ENCODE peak calls at places on chromosomes 3 and 15, in five cellular contexts. T is upper lobe of right lung, C is fibroblast of lung, M is SK-N-SH, I is left lung. U is an unnamed sample.
A peak's percentile ranks its signal among the peaks of the same experiment; 100 is the strongest.

GRCh38 chr15:87967951-87968350 is 288.6 kb downstream of the NTRK3 start:
- DNase-seq in T (no peak), C (no peak), M (no peak), I (no peak), U (no peak)

GRCh38 chr3:37864904-37865303 is 3.2 kb downstream of the CTDSPL start:
- DNase-seq in T (no peak), C (no peak), M (no peak), I (no peak), U (no peak)

GRCh38 chr3:128727996-128728395 is 2.0 kb downstream of the RAB7A start:
- DNase-seq in T (no peak), C (no peak), M (no peak), I (no peak), U (no peak)

GRCh38 chr3:74631341-74631740 is 16.9 kb upstream of the CNTN3 start:
- DNase-seq in T (no peak), C (no peak), M (no peak), I (no peak), U (no peak)

GRCh38 chr3:195224980-195225580 is 45.9 kb downstream of the XXYLT1 start:
- DNase-seq in T (peak; percentile 18), C (no peak), M (no peak), I (peak; percentile 8), U (peak; percentile 49)

GRCh38 chr15:64742385-64742784 is 33.0 kb downstream of the RBPMS2 start:
- DNase-seq in T (no peak), C (no peak), M (no peak), I (peak; percentile 68), U (no peak)

GRCh38 chr15:25464784-25465183 is 26.0 kb upstream of the UBE3A start:
- DNase-seq in T (no peak), C (no peak), M (no peak), I (no peak), U (no peak)

GRCh38 chr3:127020543-127020942 is 37.6 kb downstream of the PLXNA1 start:
- DNase-seq in T (no peak), C (no peak), M (no peak), I (no peak), U (no peak)

GRCh38 chr3:71817262-71817661 is 32.3 kb upstream of the PROK2 start:
- DNase-seq in T (no peak), C (no peak), M (no peak), I (no peak), U (no peak)

GRCh38 chr15:99305761-99306505 is 54.7 kb downstream of the LRRC28 start:
- DNase-seq in T (no peak), C (peak; percentile 92), M (no peak), I (no peak), U (peak; percentile 83)

GRCh38 chr3:194129581-194130133 is 6.3 kb upstream of the HES1 start:
- DNase-seq in T (no peak), C (no peak), M (no peak), I (peak; percentile 58), U (no peak)

GRCh38 chr3:177764377-177764912 is 567.2 kb upstream of the TBL1XR1 start:
- DNase-seq in T (no peak), C (peak; percentile 60), M (no peak), I (no peak), U (no peak)

GRCh38 chr3:167978486-167978885 is 117.2 kb downstream of the GOLIM4 start:
- DNase-seq in T (no peak), C (no peak), M (no peak), I (no peak), U (no peak)

GRCh38 chr3:9172851-9173320 is 76.6 kb downstream of the SRGAP3 start:
- DNase-seq in T (no peak), C (no peak), M (peak; percentile 68), I (no peak), U (no peak)

GRCh38 chr3:60277376-60277800 is 973.9 kb downstream of the FHIT start:
- DNase-seq in T (no peak), C (no peak), M (no peak), I (no peak), U (no peak)

GRCh38 chr3:71063768-71064287 is 519.7 kb downstream of the FOXP1 start:
- DNase-seq in T (no peak), C (peak; percentile 55), M (peak; percentile 53), I (peak; percentile 48), U (no peak)

GRCh38 chr3:45414823-45415222 is 26.4 kb downstream of the LARS2 start:
- DNase-seq in T (no peak), C (no peak), M (no peak), I (no peak), U (no peak)

GRCh38 chr3:61438253-61439115 is 122.9 kb upstream of the PTPRG start:
- DNase-seq in T (no peak), C (no peak), M (no peak), I (no peak), U (no peak)

GRCh38 chr3:150238995-150239612 is 169.0 kb upstream of the TSC22D2 start:
- DNase-seq in T (no peak), C (no peak), M (no peak), I (no peak), U (no peak)

GRCh38 chr3:77055841-77056341 is 16.0 kb downstream of the ROBO2 start:
- DNase-seq in T (no peak), C (no peak), M (no peak), I (no peak), U (no peak)

GRCh38 chr15:101250331-101250730 is 1.5 kb downstream of the CHSY1 start:
- DNase-seq in T (no peak), C (peak; percentile 81), M (no peak), I (no peak), U (no peak)

GRCh38 chr15:101254157-101255065 is 2.6 kb upstream of the CHSY1 start:
- DNase-seq in T (no peak), C (no peak), M (no peak), I (no peak), U (no peak)

GRCh38 chr15:101252836-101253235 is 988 bp upstream of the CHSY1 start:
- DNase-seq in T (no peak), C (no peak), M (no peak), I (no peak), U (no peak)

GRCh38 chr15:101250931-101251829 is 668 bp downstream of the CHSY1 start:
- DNase-seq in T (no peak), C (no peak), M (peak; percentile 68), I (peak; percentile 87), U (no peak)

GRCh38 chr15:101251830-101252820 is at the start of gene CHSY1:
- DNase-seq in T (peak; percentile 97), C (peak; percentile 95), M (peak; percentile 94), I (peak; percentile 96), U (peak; percentile 95)
- TF ChIP-seq CTCF in T (peak; percentile 19), C (no peak), M (peak; percentile 18), I (no peak), U (no peak)

DNA sequence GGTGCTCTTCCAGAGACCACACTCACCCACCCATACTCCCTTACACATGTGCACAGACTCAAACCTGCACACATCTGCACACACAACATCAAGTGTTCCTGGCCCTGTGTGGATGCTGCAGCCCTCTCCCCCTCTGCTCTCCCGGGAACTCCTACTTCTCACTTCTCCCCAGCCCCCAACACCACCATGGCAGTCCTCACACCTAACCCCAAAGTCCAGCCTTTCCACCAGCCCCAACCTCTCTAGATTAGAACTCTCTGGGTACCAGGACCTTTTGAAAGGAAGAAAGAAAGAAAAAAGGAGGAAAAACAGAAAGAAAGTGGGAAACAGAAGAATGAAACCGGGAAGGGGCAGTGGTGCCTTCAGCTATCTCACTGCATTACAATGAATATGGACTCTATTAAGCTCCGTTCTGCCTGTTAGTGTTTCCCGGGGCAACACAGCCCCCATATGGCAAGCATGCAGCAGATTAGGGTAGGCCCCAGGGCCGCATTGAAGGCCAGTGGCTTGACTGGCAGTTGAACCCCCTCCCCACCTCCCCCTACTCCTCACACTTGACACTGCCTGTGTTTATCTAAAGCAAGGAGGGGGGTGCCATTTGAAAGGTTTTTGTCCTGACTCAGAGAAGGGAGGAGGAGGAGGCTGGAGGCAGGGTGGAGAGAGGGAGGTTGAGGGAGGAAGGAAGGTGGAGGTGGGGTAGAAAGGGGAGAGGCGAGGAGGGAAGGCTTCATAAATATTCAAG is 30.1 kb downstream of the BOC start:
- DNase-seq in T (no peak), C (no peak), M (peak; percentile 36), I (no peak), U (no peak)
- H3K27ac ChIP-seq in T (no peak overlapping the region), C (no peak overlapping the region), M (peak overlapping the region; percentile 66), I (no peak overlapping the region), U (peak overlapping the region; percentile 66)

DNA sequence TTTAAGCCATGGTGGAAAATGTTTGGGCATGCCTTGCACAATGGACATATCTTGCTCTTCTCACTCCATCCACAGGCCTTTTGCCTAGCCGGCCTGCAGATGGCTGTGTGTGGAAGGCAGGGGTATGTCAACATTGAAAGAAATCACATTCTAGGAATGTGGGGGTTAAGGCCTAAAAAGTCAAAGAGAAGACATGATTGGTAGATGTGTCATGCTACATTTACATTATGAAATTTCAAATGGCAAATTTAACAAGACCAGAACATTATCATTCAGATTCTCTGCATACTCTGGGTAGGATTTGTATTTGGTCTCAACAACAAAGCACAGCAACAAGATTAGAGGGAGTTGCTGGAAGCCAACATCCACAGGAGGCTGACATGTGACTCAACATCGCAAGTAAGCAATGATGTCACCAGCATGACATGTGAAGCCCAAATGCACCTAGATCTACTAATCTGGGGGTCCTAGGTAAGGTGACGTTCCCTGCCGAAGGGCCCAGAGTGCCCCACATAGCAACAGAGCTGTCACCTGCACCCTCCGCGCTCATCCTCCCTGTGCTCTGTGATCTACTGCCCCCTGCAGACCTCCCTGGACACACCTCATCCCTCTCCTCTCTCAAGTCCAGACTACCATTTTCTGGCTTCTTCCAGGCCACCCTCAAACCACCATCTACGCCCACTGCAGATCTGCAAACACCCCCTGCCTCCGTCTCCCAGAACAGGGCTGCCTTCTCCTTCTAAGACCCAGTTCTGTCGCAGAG is 39.4 kb downstream of the CLDN18 start:
- DNase-seq in T (no peak), C (peak; percentile 51), M (no peak), I (no peak), U (no peak)
- TF ChIP-seq CTCF in T (no peak), C (peak; percentile 10), M (peak; percentile 19), I (no peak), U (no peak)

GRCh38 chr15:60397772-60398445 is at the start of gene ANXA2:
- DNase-seq in T (peak; percentile 94), C (peak; percentile 91), M (peak; percentile 85), I (peak; percentile 94), U (peak; percentile 91)

GRCh38 chr15:60400957-60401356 is 3.2 kb upstream of the ANXA2 start:
- DNase-seq in T (no peak), C (no peak), M (no peak), I (no peak), U (no peak)

GRCh38 chr15:60399246-60399915 is 1.6 kb upstream of the ANXA2 start:
- DNase-seq in T (no peak), C (no peak), M (no peak), I (no peak), U (no peak)

GRCh38 chr15:60396964-60397771 is 618 bp downstream of the ANXA2 start:
- DNase-seq in T (peak; percentile 86), C (peak; percentile 71), M (peak; percentile 70), I (peak; percentile 90), U (peak; percentile 85)

DNA sequence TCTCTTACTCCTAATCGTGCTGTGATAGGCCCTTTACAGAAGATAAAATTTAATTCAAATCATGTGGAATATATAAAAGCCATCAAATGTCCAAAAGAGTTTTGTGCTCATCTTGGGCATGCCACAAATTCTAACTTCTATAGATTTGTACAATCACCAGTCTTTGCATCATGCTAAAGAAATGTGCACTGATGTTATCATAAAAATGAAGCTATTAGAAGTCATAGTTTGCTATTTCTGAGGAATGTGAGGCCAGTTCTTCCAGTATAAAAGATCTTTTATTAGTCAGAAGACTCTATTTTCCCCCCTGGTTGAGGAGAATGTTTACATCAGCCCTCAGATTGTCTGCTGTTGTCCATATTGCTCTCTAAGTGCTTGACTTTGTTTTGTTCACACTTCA is 2.1 kb upstream of the ANXA2 start:
- DNase-seq in T (no peak), C (no peak), M (no peak), I (no peak), U (no peak)
- H3K27ac ChIP-seq in T (peak overlapping the region; percentile 9), C (peak overlapping the region; percentile 97), M (peak overlapping the region; percentile 99), I (peak overlapping the region; percentile 16), U (no peak overlapping the region)

U was measured in coronary artery.